ENCODE peak calls at places on chromosome X, in ten cellular contexts. L is GM20000; W is CD8-positive, alpha-beta memory T cell; I is mucosa of gallbladder; E is colonic mucosa; H is hypothalamus; F is stimulated activated CD4-positive, alpha-beta T cell treated with anti-CD3 and anti-CD28 coated beads, Interleukin-2, amount 100 ng/mL, for 24 hours; T is T-cell; S is GM06990; U is posterior vena cava. G is an unnamed sample.

GRCh38 chrX:136325377-136325776 is 24.6 kb downstream of the ADGRG4 start:
- DNase-seq in L (no peak), W (no peak), I (no peak), E (no peak), H (no peak), F (no peak), T (no peak), S (no peak), U (no peak), G (no peak)

GRCh38 chrX:74023203-74023602 is 280.8 kb upstream of the ZCCHC13 start:
- DNase-seq in L (no peak), W (no peak), I (no peak), E (no peak), H (no peak), F (no peak), T (no peak), S (no peak), U (no peak), G (no peak)

GRCh38 chrX:38055170-38055847 is 49.0 kb downstream of the SYTL5 start:
- DNase-seq in L (no peak), W (no peak), I (peak; percentile 12), E (no peak), H (no peak), F (no peak), T (no peak), S (no peak), U (no peak), G (no peak)

GRCh38 chrX:27660878-27661277 is 70.7 kb downstream of the DCAF8L2 start:
- DNase-seq in L (no peak), W (no peak), I (no peak), E (no peak), H (no peak), F (no peak), T (no peak), S (no peak), U (no peak), G (no peak)

GRCh38 chrX:150887906-150888465 is 10.5 kb downstream of the CD99L2 start:
- DNase-seq in L (no peak), W (no peak), I (no peak), E (no peak), H (no peak), F (no peak), T (no peak), S (no peak), U (no peak), G (peak; percentile 32)

GRCh38 chrX:32778965-32779364 is 432.4 kb downstream of the DMD start:
- DNase-seq in L (no peak), W (no peak), I (no peak), E (no peak), H (no peak), F (no peak), T (no peak), S (no peak), U (no peak), G (no peak)

GRCh38 chrX:56233100-56233499 is 944 bp downstream of the KLF8 start:
- DNase-seq in L (no peak), W (no peak), I (no peak), E (peak; percentile 16), H (no peak), F (no peak), T (no peak), S (no peak), U (no peak), G (no peak)

GRCh38 chrX:130055103-130055502 is 55.2 kb downstream of the ELF4 start:
- DNase-seq in L (no peak), W (no peak), I (no peak), E (no peak), H (no peak), F (no peak), T (no peak), S (no peak), U (no peak), G (peak; percentile 33)

GRCh38 chrX:20252392-20253231 is 14.1 kb downstream of the RPS6KA3 start:
- DNase-seq in L (no peak), W (peak; percentile 62), I (peak; percentile 45), E (peak; percentile 83), H (no peak), F (peak; percentile 73), T (peak; percentile 64), S (peak; percentile 26), U (peak; percentile 83), G (peak; percentile 54)

G was measured in mesenchymal stem cell.